ENCODE peak calls at places on chromosomes 3 and 15, in nine cellular contexts. P is GM23338, A is SK-N-SH, Y is prostate gland, F is HCT116, G is vagina, U is esophagus muscularis mucosa, J is transverse colon, O is suprapubic skin. E is an unnamed sample.

GRCh38 chr15:86608461-86608860 is 528.8 kb downstream of the AGBL1 start:
- DNase-seq in J (no peak), F (no peak), Y (no peak), O (no peak), U (no peak), A (no peak), G (no peak), P (peak), E (no peak)

GRCh38 chr3:140360332-140360731 is 317.5 kb upstream of the TRIM42 start:
- DNase-seq in Y (no peak), P (no peak), A (no peak), F (no peak), O (no peak), U (no peak), J (no peak), G (no peak), E (no peak)

GRCh38 chr3:12708584-12709192 is 44.8 kb upstream of the RAF1 start:
- DNase-seq in Y (no peak), A (no peak), U (no peak), J (no peak), P (no peak), O (no peak), G (no peak), F (no peak), E (no peak)

GRCh38 chr3:189160519-189161309 is 11.1 kb upstream of the TPRG1 start:
- DNase-seq in O (no peak), F (no peak), G (no peak), P (peak), A (no peak), Y (no peak), J (peak), U (no peak), E (no peak)

GRCh38 chr15:52518487-52518886 is 10.2 kb downstream of the MYO5A start:
- DNase-seq in G (no peak), U (no peak), A (no peak), J (no peak), Y (no peak), F (no peak), P (no peak), O (no peak), E (no peak)

GRCh38 chr15:62495670-62496328 is 330.7 kb upstream of the C2CD4B start:
- DNase-seq in G (no peak), A (peak), O (no peak), J (peak), F (no peak), Y (no peak), P (no peak), U (no peak), E (no peak)

GRCh38 chr3:13451301-13451673 is 28.8 kb upstream of the HDAC11 start:
- DNase-seq in A (no peak), O (no peak), F (no peak), J (peak), G (no peak), P (no peak), U (no peak), Y (peak), E (no peak)

GRCh38 chr3:156860873-156861272 is 34.7 kb downstream of the LEKR1 start:
- DNase-seq in G (no peak), U (no peak), P (no peak), O (no peak), F (no peak), J (no peak), A (no peak), Y (no peak), E (no peak)

GRCh38 chr15:65547841-65548240 is 17.6 kb downstream of the HACD3 start:
- DNase-seq in Y (no peak), U (no peak), P (no peak), J (no peak), G (no peak), O (no peak), F (no peak), A (no peak), E (no peak)

GRCh38 chr3:138915503-138916498 is 31.1 kb downstream of the FOXL2 start:
- DNase-seq in U (peak), O (peak), Y (peak), P (peak), F (peak), G (no peak), A (peak), J (peak), E (peak)

GRCh38 chr15:76253851-76254440 is 57.3 kb downstream of the ETFA start:
- DNase-seq in Y (no peak), U (no peak), A (no peak), G (no peak), O (no peak), F (no peak), P (peak), J (no peak), E (no peak)

GRCh38 chr3:47578691-47579632 is at the start of gene CSPG5:
- DNase-seq in G (no peak), O (no peak), J (peak), F (no peak), Y (no peak), A (peak), U (no peak), P (peak), E (no peak)

GRCh38 chr15:86375733-86376132 is 296.1 kb downstream of the AGBL1 start:
- DNase-seq in O (no peak), P (no peak), A (no peak), Y (peak), G (no peak), J (no peak), U (no peak), F (no peak), E (no peak)

GRCh38 chr3:150497956-150498355 is 48.3 kb downstream of the SERP1 start:
- DNase-seq in A (no peak), U (no peak), Y (no peak), O (no peak), J (no peak), P (no peak), G (no peak), F (no peak), E (no peak)

GRCh38 chr3:12303998-12304397 is 15.1 kb downstream of the PPARG start:
- DNase-seq in F (no peak), A (no peak), J (no peak), Y (no peak), O (no peak), U (no peak), P (no peak), G (no peak), E (no peak)

GRCh38 chr15:48680841-48681240 is 35.3 kb upstream of the FBN1 start:
- DNase-seq in O (no peak), A (no peak), P (no peak), J (no peak), Y (no peak), U (no peak), G (no peak), F (no peak), E (no peak)

GRCh38 chr3:42505849-42506410 is 3.5 kb downstream of the VIPR1 start:
- DNase-seq in J (peak), U (no peak), A (no peak), Y (no peak), P (no peak), F (no peak), G (no peak), O (peak), E (peak)

GRCh38 chr3:156685198-156685597 is 10.8 kb downstream of the TIPARP start:
- DNase-seq in G (no peak), Y (no peak), A (no peak), O (no peak), J (no peak), P (no peak), U (no peak), F (no peak), E (no peak)

GRCh38 chr3:45676248-45677044 is 12.8 kb upstream of the SACM1L start:
- DNase-seq in O (no peak), G (no peak), F (no peak), A (no peak), Y (no peak), J (no peak), U (no peak), P (no peak), E (no peak)

GRCh38 chr3:65939841-65940246 is 98.9 kb downstream of the MAGI1 start:
- DNase-seq in G (no peak), U (no peak), P (no peak), O (no peak), J (no peak), F (no peak), Y (no peak), A (no peak), E (no peak)

GRCh38 chr3:23806322-23807160 is 786 bp downstream of the UBE2E1 start:
- DNase-seq in O (no peak), A (peak), J (peak), U (no peak), F (no peak), G (no peak), P (peak), Y (no peak), E (no peak)

GRCh38 chr15:69893863-69894262 is 203.9 kb downstream of the TLE3 start:
- DNase-seq in U (no peak), O (no peak), Y (no peak), J (no peak), G (no peak), P (peak), A (peak), F (no peak), E (no peak)

GRCh38 chr3:53109822-53110771 is 20.1 kb downstream of the RFT1 start:
- DNase-seq in G (no peak), F (peak), U (no peak), A (peak), J (peak), O (no peak), P (peak), Y (peak), E (peak)

GRCh38 chr3:168828943-168829342 is 733.2 kb upstream of the GOLIM4 start:
- DNase-seq in O (no peak), A (no peak), P (peak), F (no peak), U (no peak), G (no peak), Y (no peak), J (no peak), E (no peak)

GRCh38 chr3:69542265-69543079 is 156.6 kb upstream of the FRMD4B start:
- DNase-seq in P (peak), U (no peak), F (no peak), J (no peak), Y (no peak), G (no peak), A (peak), O (peak), E (no peak)
- TF ChIP-seq POLR2AphosphoS5 in P (peak), U (no peak), F (no peak), J (no peak), Y (no peak), G (no peak), A (no peak), O (no peak), E (no peak)

GRCh38 chr3:4776399-4776979 is 202.7 kb upstream of the BHLHE40 start:
- DNase-seq in U (no peak), A (no peak), O (no peak), J (no peak), G (no peak), F (no peak), P (no peak), Y (no peak), E (no peak)
- H3K27ac ChIP-seq in U (no peak), A (no peak), O (peak), J (peak), G (peak), F (no peak), P (no peak), Y (peak), E (peak)

GRCh38 chr15:58583171-58583908 is 151.5 kb downstream of the LIPC start:
- DNase-seq in P (no peak), G (no peak), O (no peak), J (no peak), A (no peak), U (no peak), F (no peak), Y (no peak), E (no peak)

GRCh38 chr15:58587481-58587880 is 155.7 kb downstream of the LIPC start:
- DNase-seq in F (no peak), O (no peak), P (no peak), A (no peak), G (no peak), J (no peak), Y (no peak), U (no peak), E (no peak)

GRCh38 chr15:58588096-58588495 is 156.3 kb downstream of the LIPC start:
- DNase-seq in A (no peak), U (no peak), G (no peak), O (no peak), F (no peak), P (peak), Y (no peak), J (no peak), E (no peak)

GRCh38 chr15:58584789-58585461 is 153.1 kb downstream of the LIPC start:
- DNase-seq in O (no peak), J (no peak), U (no peak), Y (no peak), F (no peak), P (no peak), G (no peak), A (no peak), E (no peak)

GRCh38 chr15:58585668-58586461 is 154.1 kb downstream of the LIPC start:
- DNase-seq in J (no peak), A (no peak), F (no peak), P (no peak), O (no peak), G (no peak), U (no peak), Y (no peak), E (no peak)
- TF ChIP-seq POLR2AphosphoS5 in J (no peak), A (no peak), F (no peak), P (no peak), O (no peak), G (no peak), U (no peak), Y (no peak), E (no peak)

GRCh38 chr15:64131547-64131946 is 20.0 kb upstream of the SNX22 start:
- DNase-seq in A (no peak), J (no peak), G (no peak), P (no peak), U (no peak), Y (no peak), O (no peak), F (no peak), E (no peak)
- H3K27ac ChIP-seq in A (no peak), J (no peak), G (no peak), P (no peak), U (no peak), Y (no peak), O (no peak), F (no peak), E (no peak)

DNA sequence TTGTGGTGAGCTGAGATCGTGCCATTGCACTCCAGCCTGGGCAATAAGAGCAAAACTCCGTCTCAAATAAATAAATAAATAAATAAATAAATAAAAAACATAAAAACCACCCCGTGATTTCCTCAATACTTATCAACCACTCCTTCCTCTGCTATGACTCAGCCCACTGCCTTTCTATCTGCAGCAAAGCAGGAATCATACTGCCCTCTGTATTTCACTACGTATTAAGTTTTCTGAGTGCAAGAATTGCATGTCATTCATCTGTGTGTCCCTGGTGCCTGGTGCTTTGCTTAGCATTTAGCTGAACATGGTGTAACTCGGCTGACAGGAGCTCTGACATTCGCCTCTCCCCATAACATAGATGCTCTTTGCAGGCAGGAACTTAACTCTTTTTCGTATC is 7.1 kb downstream of the LSG1 start:
- DNase-seq in J (no peak), P (no peak), U (no peak), O (no peak), A (no peak), G (no peak), F (no peak), Y (no peak), E (no peak)
- TF ChIP-seq POLR2AphosphoS5 in J (no peak), P (no peak), U (no peak), O (no peak), A (no peak), G (no peak), F (no peak), Y (no peak), E (no peak)

DNA sequence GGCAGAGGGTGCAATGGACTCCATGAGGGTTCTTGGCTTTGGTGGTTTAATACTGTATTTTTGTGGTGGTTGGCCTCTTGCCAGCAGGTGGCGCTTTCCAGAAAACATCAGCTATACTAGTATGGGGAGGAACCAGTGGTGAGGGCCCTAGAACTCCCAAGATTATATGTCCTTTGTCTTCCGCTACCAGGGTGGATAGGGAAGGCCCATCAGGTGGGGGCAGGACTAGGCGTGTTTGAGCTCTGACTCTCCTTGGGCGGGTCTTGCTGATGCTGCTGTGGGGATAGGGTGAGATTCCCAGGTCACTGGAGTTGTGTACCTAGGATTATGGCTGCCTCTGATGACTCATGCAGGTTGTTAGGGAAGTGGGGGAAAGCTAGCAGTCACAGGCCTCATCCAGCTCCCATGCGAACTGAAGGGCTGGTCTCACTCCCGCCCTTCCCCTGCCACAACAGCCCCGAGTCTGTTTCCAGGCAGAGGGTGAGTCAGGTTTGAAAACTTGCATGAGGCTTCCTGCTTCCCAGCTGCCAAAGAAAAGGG is 357.7 kb downstream of the OTOL1 start:
- DNase-seq in O (no peak), F (peak), A (peak), Y (no peak), U (no peak), G (no peak), P (peak), J (peak), E (no peak)
- H3K27ac ChIP-seq in O (no peak), F (no peak), A (peak), Y (no peak), U (no peak), G (no peak), P (no peak), J (no peak), E (no peak)

GRCh38 chr3:43794776-43795175 is 104.0 kb downstream of the ABHD5 start:
- DNase-seq in O (no peak), P (no peak), A (no peak), Y (no peak), F (peak), U (peak), G (peak), J (no peak), E (no peak)
- TF ChIP-seq POLR2AphosphoS5 in O (no peak), P (no peak), A (no peak), Y (no peak), F (peak), U (no peak), G (no peak), J (no peak), E (no peak)

DNA sequence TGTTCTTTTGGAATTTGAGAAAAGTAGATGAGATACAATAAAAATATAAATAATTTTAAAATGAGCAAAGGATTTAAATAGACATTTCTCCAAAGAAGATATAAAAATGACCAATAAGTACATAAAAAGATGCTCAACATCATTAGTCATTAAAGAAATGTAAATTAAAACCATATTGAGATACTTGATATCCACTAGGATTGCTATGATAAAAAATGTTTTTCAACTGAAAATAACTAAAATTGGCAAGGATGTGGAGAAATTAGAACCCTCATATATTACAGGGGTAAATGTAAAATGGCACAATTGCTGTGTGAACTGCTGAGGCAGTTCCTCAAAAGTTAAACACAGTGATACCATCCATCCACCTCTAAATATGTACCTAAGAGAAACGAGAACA is 38.8 kb downstream of the LRRFIP2 start:
- DNase-seq in O (no peak), A (no peak), Y (no peak), P (no peak), U (no peak), G (no peak), F (no peak), J (no peak), E (no peak)
- H3K27ac ChIP-seq in O (no peak), A (peak), Y (no peak), P (no peak), U (no peak), G (no peak), F (no peak), J (no peak), E (no peak)

DNA sequence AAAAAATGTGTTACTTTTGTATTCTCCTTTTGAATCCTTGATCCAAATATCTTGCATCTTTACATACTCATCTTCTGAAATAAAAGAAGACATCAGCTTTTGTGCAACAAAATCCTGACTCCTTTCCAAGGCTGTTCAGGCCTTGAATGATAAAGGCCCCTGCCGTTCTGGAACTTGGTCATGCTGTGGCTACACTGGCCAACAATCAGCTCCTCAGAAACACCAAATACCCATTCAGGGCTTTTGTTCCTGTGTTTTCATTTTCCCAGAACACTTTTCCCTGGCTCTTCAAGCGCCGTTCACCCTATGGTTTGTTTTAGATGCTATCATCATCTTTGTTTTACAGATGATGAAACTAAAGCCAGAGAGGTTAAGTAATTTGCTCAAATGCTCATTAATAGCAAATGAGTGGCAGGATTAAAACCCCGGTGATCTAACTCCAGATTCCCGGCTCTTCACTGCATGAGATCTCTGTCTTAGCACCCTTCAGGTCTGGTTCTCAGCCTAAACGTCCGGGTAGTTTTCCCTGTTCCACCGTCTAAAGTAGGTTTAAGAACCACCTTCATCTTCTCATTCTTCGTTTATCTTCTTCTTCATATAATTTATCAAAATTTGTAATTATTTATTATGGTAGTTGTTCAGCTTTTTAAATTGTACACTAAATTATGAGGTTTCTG is 58.4 kb downstream of the EPHA3 start:
- DNase-seq in U (no peak), P (peak), J (no peak), F (no peak), A (no peak), G (no peak), O (no peak), Y (no peak), E (no peak)
- TF ChIP-seq POLR2AphosphoS5 in U (no peak), P (no peak), J (no peak), F (no peak), A (no peak), G (no peak), O (no peak), Y (no peak), E (no peak)

GRCh38 chr3:193743702-193744047 is 150.7 kb downstream of the OPA1 start:
- DNase-seq in U (no peak), J (no peak), A (no peak), F (no peak), Y (no peak), O (no peak), P (no peak), G (no peak), E (no peak)
- H3K27ac ChIP-seq in U (no peak), J (no peak), A (no peak), F (no peak), Y (no peak), O (no peak), P (no peak), G (no peak), E (peak)

E was measured in breast epithelium.